ENCODE peak calls at places on chromosome 6, in ten cellular contexts. H, G, I, P, X, U, Z, N, C and B are unnamed samples.

GRCh38 chr6:62889240-62889639 is 322.0 kb upstream of the FKBP1C start:
- DNase-seq in H (no peak), G (no peak), I (no peak), P (no peak), X (no peak), U (no peak), Z (no peak), N (no peak), C (no peak), B (no peak)

GRCh38 chr6:47187108-47187507 is 122.6 kb downstream of the TNFRSF21 start:
- DNase-seq in H (no peak), G (no peak), I (no peak), P (no peak), X (no peak), U (no peak), Z (no peak), N (no peak), C (no peak), B (no peak)

GRCh38 chr6:169918239-169918953 is 167.0 kb downstream of the ERMARD start:
- DNase-seq in H (no peak), G (peak; percentile 23), I (no peak), P (no peak), X (no peak), U (no peak), Z (no peak), N (no peak), C (no peak), B (no peak)

GRCh38 chr6:73515204-73516101 is 5.4 kb downstream of the EEF1A1 start:
- DNase-seq in H (no peak), G (peak; percentile 70), I (no peak), P (peak; percentile 50), X (peak; percentile 89), U (no peak), Z (no peak), N (no peak), C (no peak), B (peak; percentile 65)

GRCh38 chr6:170036916-170037315 is 254.0 kb downstream of the DLL1 start:
- DNase-seq in H (no peak), G (peak; percentile 33), I (no peak), P (no peak), X (no peak), U (no peak), Z (peak; percentile 48), N (peak; percentile 34), C (no peak), B (no peak)

GRCh38 chr6:112833546-112834215 is 486.6 kb downstream of the RFPL4B start:
- DNase-seq in H (no peak), G (no peak), I (no peak), P (no peak), X (no peak), U (no peak), Z (no peak), N (no peak), C (no peak), B (no peak)

GRCh38 chr6:170444056-170444505 is 109.0 kb downstream of the PSMB1 start:
- DNase-seq in H (no peak), G (no peak), I (peak; percentile 54), P (no peak), X (no peak), U (no peak), Z (peak; percentile 75), N (peak; percentile 68), C (no peak), B (no peak)

GRCh38 chr6:37485259-37485658 is 14.4 kb downstream of the CCDC167 start:
- DNase-seq in H (no peak), G (no peak), I (no peak), P (no peak), X (no peak), U (no peak), Z (no peak), N (no peak), C (no peak), B (no peak)

GRCh38 chr6:154661751-154662150 is 71.5 kb upstream of the SCAF8 start:
- DNase-seq in H (no peak), G (no peak), I (no peak), P (no peak), X (peak; percentile 16), U (no peak), Z (no peak), N (no peak), C (no peak), B (no peak)

GRCh38 chr6:67663105-67663895 is 971.8 kb upstream of the ADGRB3 start:
- DNase-seq in H (no peak), G (no peak), I (no peak), P (no peak), X (no peak), U (no peak), Z (no peak), N (no peak), C (no peak), B (no peak)

GRCh38 chr6:108914235-108915022 is 66.2 kb downstream of the ARMC2 start:
- DNase-seq in H (no peak), G (no peak), I (no peak), P (no peak), X (peak; percentile 79), U (peak; percentile 32), Z (no peak), N (no peak), C (no peak), B (no peak)

GRCh38 chr6:90820436-90820835 is 233.6 kb upstream of the MAP3K7 start:
- DNase-seq in H (no peak), G (no peak), I (no peak), P (no peak), X (no peak), U (no peak), Z (no peak), N (no peak), C (no peak), B (no peak)

GRCh38 chr6:119442776-119443184 is 93.2 kb upstream of the MAN1A1 start:
- DNase-seq in H (no peak), G (no peak), I (no peak), P (no peak), X (peak; percentile 12), U (no peak), Z (no peak), N (no peak), C (no peak), B (no peak)

GRCh38 chr6:135162678-135163439 is 18.2 kb upstream of the MYB start:
- DNase-seq in H (no peak), G (no peak), I (no peak), P (no peak), X (no peak), U (peak; percentile 68), Z (peak; percentile 83), N (no peak), C (no peak), B (no peak)

GRCh38 chr6:144321839-144322591 is 36.9 kb downstream of the UTRN start:
- DNase-seq in H (no peak), G (no peak), I (no peak), P (no peak), X (peak; percentile 65), U (no peak), Z (no peak), N (no peak), C (no peak), B (no peak)
- TF ChIP-seq CTCF in H (no peak), G (no peak), I (no peak), P (peak; percentile 6), X (no peak), U (no peak), Z (no peak), N (no peak), C (no peak), B (no peak)

GRCh38 chr6:150420428-150420827 is 51.6 kb downstream of the IYD start:
- DNase-seq in H (no peak), G (no peak), I (no peak), P (no peak), X (no peak), U (no peak), Z (no peak), N (no peak), C (no peak), B (no peak)
- H3K4me3 ChIP-seq in H (no peak overlapping the region), G (no peak overlapping the region), I (no peak overlapping the region), P (no peak overlapping the region), X (no peak overlapping the region), U (no peak overlapping the region), Z (no peak overlapping the region), N (no peak overlapping the region), C (no peak overlapping the region), B (no peak overlapping the region)

GRCh38 chr6:29791162-29791561 is 36.5 kb upstream of the HLA-G start:
- DNase-seq in H (no peak), G (no peak), I (no peak), P (no peak), X (no peak), U (no peak), Z (no peak), N (no peak), C (no peak), B (no peak)

GRCh38 chr6:29791786-29792122 is 35.9 kb upstream of the HLA-G start:
- DNase-seq in H (no peak), G (no peak), I (no peak), P (no peak), X (no peak), U (no peak), Z (no peak), N (no peak), C (no peak), B (no peak)

GRCh38 chr6:29793796-29794195 is 33.8 kb upstream of the HLA-G start:
- DNase-seq in H (no peak), G (peak; percentile 39), I (no peak), P (no peak), X (no peak), U (no peak), Z (no peak), N (no peak), C (no peak), B (no peak)

GRCh38 chr6:29793036-29793356 is 34.6 kb upstream of the HLA-G start:
- DNase-seq in H (no peak), G (no peak), I (no peak), P (no peak), X (no peak), U (no peak), Z (no peak), N (no peak), C (no peak), B (no peak)

GRCh38 chr6:29792123-29793035 is 35.2 kb upstream of the HLA-G start:
- DNase-seq in H (no peak), G (peak; percentile 77), I (peak; percentile 78), P (no peak), X (peak; percentile 7), U (no peak), Z (peak; percentile 91), N (peak; percentile 91), C (no peak), B (no peak)
- TF ChIP-seq CTCF in H (peak; percentile 63), G (peak; percentile 56), I (peak; percentile 43), P (peak; percentile 58), X (peak; percentile 43), U (no peak), Z (peak; percentile 57), N (peak; percentile 74), C (peak; percentile 51), B (peak; percentile 12)

DNA sequence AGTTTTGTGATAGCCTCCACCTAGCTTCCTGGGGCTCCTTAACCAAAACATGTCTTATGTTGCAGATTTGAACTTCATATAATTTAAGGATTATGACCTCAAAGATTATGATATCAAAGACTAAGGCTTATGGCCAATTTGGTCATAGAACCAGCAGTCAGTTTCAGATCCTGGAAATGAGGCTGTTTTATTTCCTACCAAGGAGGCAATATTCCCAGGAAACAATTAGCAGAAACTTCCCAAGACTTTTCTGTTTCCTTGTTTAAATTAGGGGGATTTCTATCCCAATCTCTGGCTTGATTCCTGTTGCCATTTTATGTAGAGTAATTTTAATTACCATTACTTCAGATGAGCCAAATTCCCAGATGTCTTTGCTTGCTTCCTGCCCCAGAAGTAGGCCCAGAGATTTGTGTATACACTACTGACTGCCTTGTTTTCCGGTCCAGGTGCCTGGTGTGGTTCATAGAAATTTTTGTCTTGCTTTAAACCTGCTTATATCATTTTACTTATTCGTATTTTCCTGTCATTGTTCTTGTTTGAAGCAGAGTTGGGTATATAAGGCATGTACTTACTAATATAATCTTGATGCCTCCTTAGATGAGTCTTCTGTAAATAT is 119.2 kb upstream of the TMEM170B start:
- DNase-seq in H (no peak), G (no peak), I (no peak), P (no peak), X (no peak), U (no peak), Z (no peak), N (no peak), C (no peak), B (no peak)
- H3K4me3 ChIP-seq in H (no peak overlapping the region), G (no peak overlapping the region), I (no peak overlapping the region), P (no peak overlapping the region), X (no peak overlapping the region), U (no peak overlapping the region), Z (no peak overlapping the region), N (no peak overlapping the region), C (no peak overlapping the region), B (no peak overlapping the region)